ENCODE peak calls at places on chromosomes 5 and 9, in seven cellular contexts. Q, I, K, L, C, N and H are unnamed samples.

GRCh38 chr5:59766394-59766793 is 127.1 kb downstream of the PDE4D start:
- DNase-seq in N (no peak), L (peak; percentile 41), C (peak; percentile 26), I (no peak), K (no peak), Q (no peak), H (no peak)

GRCh38 chr5:54703091-54703490 is 185.5 kb downstream of the SNX18 start:
- DNase-seq in C (no peak), I (peak; percentile 93), Q (peak; percentile 81), K (no peak), L (peak; percentile 85), N (no peak), H (peak; percentile 44)

GRCh38 chr9:133098871-133099270 is 22.2 kb downstream of the RALGDS start:
- DNase-seq in I (no peak), Q (no peak), K (no peak), L (no peak), C (no peak), N (no peak), H (no peak)

GRCh38 chr9:98549401-98549800 is 159.3 kb downstream of the GABBR2 start:
- DNase-seq in C (no peak), Q (no peak), N (no peak), I (no peak), K (no peak), L (no peak), H (no peak)

GRCh38 chr5:122053181-122054109 is 24.6 kb downstream of the LOX start:
- DNase-seq in L (peak; percentile 39), I (peak; percentile 40), N (no peak), K (no peak), C (no peak), Q (no peak), H (no peak)

GRCh38 chr9:134390537-134390936 is 64.3 kb downstream of the RXRA start:
- DNase-seq in N (no peak), K (no peak), Q (no peak), I (no peak), C (no peak), L (no peak), H (no peak)

GRCh38 chr5:56516936-56517521 is 283.9 kb upstream of the ANKRD55 start:
- DNase-seq in Q (no peak), L (peak; percentile 26), I (peak; percentile 29), N (peak; percentile 67), C (peak; percentile 61), K (no peak), H (peak; percentile 35)

GRCh38 chr5:169176686-169177430 is 124.1 kb downstream of the SLIT3 start:
- DNase-seq in L (no peak), C (no peak), Q (no peak), I (no peak), N (no peak), K (no peak), H (no peak)

GRCh38 chr5:107284822-107285510 is 385.8 kb downstream of the EFNA5 start:
- DNase-seq in Q (peak; percentile 85), C (peak; percentile 50), N (no peak), K (no peak), L (no peak), I (peak; percentile 16), H (peak; percentile 98)

GRCh38 chr9:121627432-121627831 is 24.0 kb upstream of the DAB2IP start:
- DNase-seq in N (no peak), L (no peak), C (no peak), K (no peak), Q (no peak), I (no peak), H (no peak)

GRCh38 chr5:34927785-34928184 is 1.6 kb upstream of the DNAJC21 start:
- DNase-seq in C (no peak), N (no peak), L (no peak), K (no peak), Q (no peak), I (no peak), H (no peak)

GRCh38 chr9:84736076-84736475 is 66.5 kb downstream of the NTRK2 start:
- DNase-seq in I (no peak), L (no peak), Q (no peak), N (no peak), K (no peak), C (no peak), H (no peak)

GRCh38 chr9:85577353-85577952 is 164.3 kb downstream of the AGTPBP1 start:
- DNase-seq in I (peak; percentile 4), N (no peak), Q (no peak), L (peak; percentile 21), K (no peak), C (no peak), H (no peak)

GRCh38 chr5:72860499-72860898 is 44.0 kb downstream of the TNPO1 start:
- DNase-seq in I (peak; percentile 76), N (no peak), K (no peak), L (peak; percentile 42), C (no peak), Q (no peak), H (no peak)

GRCh38 chr5:103562453-103563157 is at the start of gene NUDT12:
- DNase-seq in I (peak; percentile 67), L (peak; percentile 85), N (peak; percentile 39), Q (peak; percentile 86), K (peak; percentile 85), C (peak; percentile 83), H (peak; percentile 70)

GRCh38 chr5:180156141-180156540 is 52.9 kb downstream of the RASGEF1C start:
- DNase-seq in K (peak; percentile 50), Q (no peak), C (peak; percentile 2), N (no peak), I (no peak), L (no peak), H (no peak)

GRCh38 chr5:154618696-154619095 is 136.5 kb upstream of the LARP1 start:
- DNase-seq in L (no peak), Q (no peak), C (no peak), K (no peak), I (no peak), N (no peak), H (peak; percentile 39)

DNA sequence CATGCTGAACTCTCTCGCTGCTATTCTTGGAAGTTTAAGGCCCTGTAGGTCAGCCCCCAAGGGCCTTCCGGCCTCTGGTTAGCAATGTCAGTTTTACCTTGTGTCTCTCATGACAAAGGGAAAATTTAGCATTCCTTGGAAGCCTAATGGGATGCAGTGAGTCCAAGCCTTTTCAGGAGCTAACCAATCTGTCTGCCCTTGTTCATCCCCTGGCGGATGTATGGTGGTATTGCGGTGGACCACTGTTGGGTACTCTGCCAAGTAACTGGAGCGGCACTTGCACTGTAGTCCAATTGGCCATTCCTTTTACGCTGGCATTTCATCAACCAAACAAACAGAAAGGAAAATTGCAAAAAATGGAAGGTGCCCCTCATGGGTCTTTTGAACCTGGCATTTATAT is 318.4 kb upstream of the NMUR2 start:
- DNase-seq in Q (no peak), I (no peak), K (peak; percentile 26), N (no peak), C (no peak), L (no peak), H (no peak)
- TF ChIP-seq CTCF in Q (no peak), I (no peak), K (peak; percentile 24), N (no peak), C (no peak), L (no peak), H (no peak)

GRCh38 chr5:113901718-113902117 is 388.2 kb downstream of the YTHDC2 start:
- DNase-seq in I (no peak), Q (no peak), K (no peak), L (no peak), C (no peak), N (no peak), H (no peak)
- H3K4me2 ChIP-seq in I (no peak overlapping the region), Q (no peak overlapping the region), K (no peak overlapping the region), L (no peak overlapping the region), C (no peak overlapping the region), N (no peak overlapping the region), H (no peak overlapping the region)

GRCh38 chr5:151021771-151022170 is 1.4 kb downstream of the GPX3 start:
- DNase-seq in K (no peak), N (no peak), I (no peak), Q (no peak), L (no peak), C (no peak), H (no peak)

GRCh38 chr5:151018846-151019245 is 1.5 kb upstream of the GPX3 start:
- DNase-seq in N (no peak), K (no peak), L (no peak), Q (no peak), C (no peak), I (no peak), H (no peak)

GRCh38 chr5:151019331-151019730 is 1.1 kb upstream of the GPX3 start:
- DNase-seq in L (no peak), N (no peak), K (no peak), C (no peak), Q (no peak), I (no peak), H (no peak)

GRCh38 chr5:151022511-151023018 is 2.2 kb downstream of the GPX3 start:
- DNase-seq in Q (peak; percentile 51), K (no peak), C (no peak), N (no peak), L (no peak), I (no peak), H (peak; percentile 36)

DNA sequence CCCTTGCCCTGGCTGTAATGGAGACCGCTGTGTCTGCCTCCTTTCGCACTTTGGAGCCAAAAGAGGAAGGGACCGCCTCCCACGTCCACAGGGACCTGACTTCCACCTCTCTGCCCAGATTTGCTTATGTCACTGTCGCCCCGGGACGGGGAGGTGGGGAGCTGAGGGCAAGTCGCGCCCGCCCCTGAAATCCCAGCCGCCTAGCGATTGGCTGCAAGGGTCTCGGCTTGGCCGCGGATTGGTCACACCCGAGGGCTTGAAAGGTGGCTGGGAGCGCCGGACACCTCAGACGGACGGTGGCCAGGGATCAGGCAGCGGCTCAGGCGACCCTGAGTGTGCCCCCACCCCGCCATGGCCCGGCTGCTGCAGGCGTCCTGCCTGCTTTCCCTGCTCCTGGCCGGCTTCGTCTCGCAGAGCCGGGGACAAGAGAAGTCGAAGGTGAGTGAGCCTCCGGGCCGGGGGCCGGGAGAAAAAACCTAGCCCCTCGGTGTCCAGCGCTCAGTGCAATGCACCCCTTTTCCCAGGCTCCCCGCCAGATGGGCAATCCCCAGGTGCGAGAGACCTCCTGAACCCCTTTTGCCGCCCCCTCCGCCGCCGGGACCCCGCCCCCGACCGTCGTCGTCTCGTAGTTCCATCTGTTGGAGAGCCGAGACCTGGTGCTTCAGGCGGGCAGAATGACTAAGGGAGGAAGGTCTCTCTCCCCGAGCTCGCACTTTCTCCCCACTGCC is at the start of gene GPX3:
- DNase-seq in I (peak; percentile 25), L (peak; percentile 53), Q (no peak), K (peak; percentile 94), N (peak; percentile 92), C (peak; percentile 84), H (no peak)
- H2AFZ ChIP-seq in I (peak within 1 kb of the TSS; percentile 91), L (peak within 1 kb of the TSS; percentile 52), Q (no peak within 1 kb of the TSS), K (peak within 1 kb of the TSS; percentile 100), N (peak within 1 kb of the TSS; percentile 42), C (peak within 1 kb of the TSS; percentile 73), H (peak within 1 kb of the TSS; percentile 51)

GRCh38 chr9:4603830-4604229 is 58.3 kb upstream of the PLPP6 start:
- DNase-seq in L (no peak), N (no peak), Q (no peak), C (no peak), I (no peak), K (no peak), H (no peak)

GRCh38 chr9:4600363-4600762 is 61.7 kb upstream of the PLPP6 start:
- DNase-seq in K (no peak), C (no peak), L (no peak), I (no peak), Q (no peak), N (no peak), H (no peak)

DNA sequence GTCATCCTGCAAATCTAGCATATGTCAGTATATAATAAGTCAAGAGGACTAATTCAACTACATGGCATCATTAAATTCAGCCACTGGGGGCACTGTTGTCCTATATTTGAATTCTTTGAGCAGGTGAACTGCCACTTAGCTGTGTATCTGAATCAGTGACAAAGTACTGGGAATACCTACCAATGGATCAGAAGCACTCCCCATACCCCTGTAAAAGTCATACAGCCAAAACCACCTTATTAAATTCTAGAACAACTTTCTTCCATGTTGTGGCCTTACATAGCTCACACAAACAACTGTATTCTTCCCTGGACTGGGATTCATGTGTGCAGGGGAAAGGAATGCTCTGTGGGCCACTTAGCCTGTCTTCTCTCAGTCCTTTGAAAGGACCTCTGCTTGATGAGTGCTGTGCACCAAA is 57.4 kb upstream of the PLPP6 start:
- DNase-seq in Q (peak; percentile 86), C (peak; percentile 84), L (peak; percentile 66), I (peak; percentile 59), K (peak; percentile 95), N (peak; percentile 75), H (peak; percentile 57)
- TF ChIP-seq CTCF in Q (peak; percentile 72), C (peak; percentile 66), L (peak; percentile 43), I (peak; percentile 71), K (peak; percentile 88), N (peak; percentile 72), H (peak; percentile 54)